ENCODE peak calls at places on chromosome 1, in eight cellular contexts. E is body of pancreas, M is left lung, D is astrocyte, G is breast epithelium, F is sigmoid colon, X is gastrocnemius medialis, L is IMR-90. Q is an unnamed sample.

GRCh38 chr1:198560093-198560638 is 19.7 kb upstream of the ATP6V1G3 start:
- DNase-seq in G (no peak), L (no peak), X (no peak), M (no peak), E (peak; percentile 8), D (peak; percentile 18), F (no peak), Q (no peak)

GRCh38 chr1:234564035-234565029 is 45.6 kb downstream of the IRF2BP2 start:
- DNase-seq in G (peak; percentile 92), D (peak; percentile 97), M (no peak), L (peak; percentile 88), E (peak; percentile 45), F (no peak), X (peak; percentile 67), Q (no peak)

GRCh38 chr1:162466797-162467196 is 30.8 kb upstream of the UHMK1 start:
- DNase-seq in E (no peak), L (no peak), M (no peak), D (no peak), G (no peak), X (no peak), F (no peak), Q (no peak)

GRCh38 chr1:55579332-55579996 is 364.3 kb upstream of the USP24 start:
- DNase-seq in E (no peak), D (no peak), F (no peak), L (no peak), G (no peak), X (no peak), M (no peak), Q (no peak)

GRCh38 chr1:178388398-178389161 is 108.2 kb downstream of the CLEC20A start:
- DNase-seq in G (no peak), E (no peak), L (peak; percentile 70), F (no peak), M (no peak), X (no peak), D (peak; percentile 56), Q (no peak)

GRCh38 chr1:6123816-6124215 is 56.3 kb downstream of the CHD5 start:
- DNase-seq in M (peak; percentile 34), F (no peak), G (no peak), X (no peak), D (no peak), E (no peak), L (no peak), Q (no peak)

GRCh38 chr1:34779526-34779925 is 1.5 kb upstream of the GJB3 start:
- DNase-seq in F (peak; percentile 18), L (no peak), D (no peak), M (no peak), X (no peak), G (no peak), E (no peak), Q (no peak)

GRCh38 chr1:8389962-8390535 is 72.1 kb downstream of the SLC45A1 start:
- DNase-seq in F (no peak), M (no peak), E (no peak), L (no peak), X (no peak), G (no peak), D (no peak), Q (no peak)

GRCh38 chr1:35033346-35033745 is 1.6 kb upstream of the ZMYM6 start:
- DNase-seq in L (no peak), G (no peak), F (no peak), M (no peak), D (no peak), E (no peak), X (no peak), Q (no peak)

GRCh38 chr1:69524010-69524409 is 43.7 kb upstream of the LRRC7 start:
- DNase-seq in F (no peak), X (no peak), G (no peak), M (no peak), E (no peak), D (peak; percentile 73), L (peak; percentile 46), Q (no peak)

GRCh38 chr1:91499904-91500755 is 521 bp upstream of the CDC7 start:
- DNase-seq in F (no peak), D (no peak), G (no peak), L (no peak), X (no peak), E (no peak), M (no peak), Q (no peak)

GRCh38 chr1:214952648-214953047 is 129.9 kb upstream of the KCNK2 start:
- DNase-seq in D (no peak), G (no peak), F (no peak), E (no peak), M (no peak), L (no peak), X (no peak), Q (no peak)

GRCh38 chr1:20469406-20470076 is 16.5 kb downstream of the CAMK2N1 start:
- DNase-seq in M (no peak), G (no peak), D (no peak), L (no peak), E (no peak), X (no peak), F (no peak), Q (no peak)

GRCh38 chr1:234730542-234731370 is 120.8 kb upstream of the IRF2BP2 start:
- DNase-seq in F (peak; percentile 40), M (no peak), D (no peak), E (no peak), L (no peak), X (no peak), G (no peak), Q (no peak)

GRCh38 chr1:117346206-117346928 is 20.9 kb upstream of the MAN1A2 start:
- DNase-seq in M (no peak), F (no peak), X (no peak), G (no peak), D (peak; percentile 70), E (no peak), L (peak; percentile 57), Q (no peak)

GRCh38 chr1:201859424-201859823 is 29.3 kb upstream of the SHISA4 start:
- DNase-seq in X (no peak), L (no peak), M (no peak), E (no peak), F (no peak), D (no peak), G (no peak), Q (no peak)

GRCh38 chr1:9181990-9182783 is 52.4 kb upstream of the H6PD start:
- DNase-seq in X (no peak), G (no peak), F (no peak), D (no peak), L (no peak), E (peak; percentile 63), M (peak; percentile 87), Q (no peak)

GRCh38 chr1:247277211-247277610 is 21.3 kb downstream of the VN1R5 start:
- DNase-seq in L (no peak), E (no peak), X (no peak), M (no peak), D (no peak), F (no peak), G (no peak), Q (no peak)

GRCh38 chr1:180482425-180483275 is 19.7 kb downstream of the ACBD6 start:
- DNase-seq in E (no peak), G (no peak), F (no peak), X (no peak), M (no peak), L (peak; percentile 67), D (peak; percentile 20), Q (no peak)

DNA sequence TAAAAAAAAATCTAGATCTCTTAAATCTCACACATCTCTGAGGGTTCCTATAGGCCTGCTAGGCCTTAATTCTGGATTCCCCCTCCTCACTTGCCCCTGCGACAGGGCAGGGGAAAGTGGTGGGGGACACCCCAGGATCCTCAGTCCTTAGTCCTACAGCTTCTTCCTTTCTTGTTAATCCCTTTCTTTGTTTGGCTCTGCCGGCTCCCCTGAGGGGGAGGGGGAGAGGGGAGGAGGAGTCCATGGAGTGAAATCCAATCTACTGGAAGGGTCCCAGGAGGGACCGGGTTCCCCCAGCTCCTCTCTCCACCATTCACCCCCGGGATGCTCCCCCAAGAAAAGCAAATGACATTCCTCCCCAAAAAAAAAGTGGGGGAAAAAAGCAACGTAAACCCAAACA is 8.5 kb downstream of the MEX3A start:
- DNase-seq in D (no peak), L (no peak), F (no peak), G (no peak), X (no peak), E (no peak), M (no peak), Q (no peak)
- H3K4me1 ChIP-seq in D (peaks cover 22% of the 10 kb centered on the region), L (peaks cover 24% of the 10 kb centered on the region), F (peaks cover 8% of the 10 kb centered on the region), G (no peaks in the 10 kb centered on the region), X (peaks cover 9% of the 10 kb centered on the region), E (peaks cover 13% of the 10 kb centered on the region), M (no peaks in the 10 kb centered on the region), Q (no peaks in the 10 kb centered on the region)

GRCh38 chr1:72285074-72285425 is 2.7 kb upstream of the NEGR1 start:
- DNase-seq in G (no peak), F (peak; percentile 64), X (peak; percentile 2), L (no peak), D (no peak), E (no peak), M (no peak), Q (no peak)
- H3K4me3 ChIP-seq in G (peak overlapping the region; percentile 74), F (peak overlapping the region; percentile 81), X (peak overlapping the region; percentile 73), L (peak overlapping the region; percentile 58), D (peak overlapping the region; percentile 91), E (no peak overlapping the region), M (peak overlapping the region; percentile 64), Q (peak overlapping the region; percentile 77)

GRCh38 chr1:182408435-182409070 is 8.1 kb upstream of the TEDDM1 start:
- DNase-seq in X (no peak), E (no peak), M (no peak), F (no peak), L (no peak), D (no peak), G (no peak), Q (no peak)

GRCh38 chr1:182405578-182405977 is 5.1 kb upstream of the TEDDM1 start:
- DNase-seq in E (no peak), F (no peak), M (no peak), D (no peak), X (no peak), L (no peak), G (no peak), Q (no peak)

GRCh38 chr1:182410138-182410537 is 9.7 kb upstream of the TEDDM1 start:
- DNase-seq in G (no peak), D (no peak), E (no peak), L (no peak), M (no peak), X (no peak), F (no peak), Q (no peak)

GRCh38 chr1:182406006-182406405 is 5.5 kb upstream of the TEDDM1 start:
- DNase-seq in L (no peak), M (no peak), F (no peak), X (no peak), G (no peak), D (no peak), E (no peak), Q (no peak)

DNA sequence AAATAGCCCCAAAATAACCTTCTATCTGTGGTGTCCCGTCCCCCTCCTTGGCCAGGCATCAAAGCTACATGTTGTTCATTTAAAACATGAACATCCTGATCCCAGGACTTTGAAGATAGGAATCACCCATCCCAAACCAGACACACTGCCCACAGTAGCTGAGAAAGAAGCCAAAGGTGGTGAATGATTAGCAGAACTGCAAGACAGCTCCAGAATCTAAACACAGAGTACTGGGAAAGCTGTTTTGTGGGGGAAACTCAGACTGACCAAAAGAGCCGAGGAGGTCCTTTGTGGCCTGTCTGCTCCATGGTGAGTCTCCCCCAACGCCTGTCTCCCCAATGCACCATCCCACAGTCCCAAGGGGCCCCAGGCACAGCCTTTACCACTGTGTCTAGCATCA is 7.3 kb upstream of the TEDDM1 start:
- DNase-seq in D (no peak), X (no peak), M (no peak), F (no peak), E (no peak), L (no peak), G (no peak), Q (no peak)
- H3K4me1 ChIP-seq in D (no peaks in the 10 kb centered on the region), X (peaks cover 10% of the 10 kb centered on the region), M (no peaks in the 10 kb centered on the region), F (peaks cover 14% of the 10 kb centered on the region), E (peaks cover 12% of the 10 kb centered on the region), L (no peaks in the 10 kb centered on the region), G (no peaks in the 10 kb centered on the region), Q (peaks cover 11% of the 10 kb centered on the region)

GRCh38 chr1:225474986-225475820 is 47.4 kb upstream of the LBR start:
- DNase-seq in L (peak; percentile 66), F (peak; percentile 85), E (peak; percentile 66), D (peak; percentile 38), X (peak; percentile 26), G (peak; percentile 25), M (peak; percentile 97), Q (no peak)
- H3K4me3 ChIP-seq in L (no peak overlapping the region), F (peak overlapping the region; percentile 10), E (no peak overlapping the region), D (no peak overlapping the region), X (no peak overlapping the region), G (peak overlapping the region; percentile 55), M (no peak overlapping the region), Q (peak overlapping the region; percentile 37)

Q was measured in thoracic aorta.